ENCODE peak calls at places on chromosomes 16 and 17, in four cellular contexts. L is left kidney; N is IMR-90; E is stimulated activated CD4-positive, alpha-beta T cell treated with anti-CD3 and anti-CD28 coated beads, Interleukin-2, amount 100 ng/mL, for 48 hours. Z is an unnamed sample.

GRCh38 chr17:78231991-78232759 is 744 bp downstream of the TMEM235 start:
- DNase-seq in L (peak; percentile 71), N (no peak), E (no peak), Z (no peak)

GRCh38 chr17:7261377-7262191 is 694 bp downstream of the CLDN7 start:
- DNase-seq in L (peak; percentile 35), N (no peak), E (no peak), Z (no peak)

GRCh38 chr16:57394444-57394843 is 10.1 kb upstream of the CCL17 start:
- DNase-seq in L (no peak), N (no peak), E (no peak), Z (no peak)

GRCh38 chr16:66695474-66695934 is 1.0 kb downstream of the CMTM4 start:
- DNase-seq in L (no peak), N (no peak), E (no peak), Z (peak; percentile 73)

GRCh38 chr16:87669672-87670071 is 67.4 kb downstream of the JPH3 start:
- DNase-seq in L (no peak), N (no peak), E (no peak), Z (no peak)

GRCh38 chr17:19020016-19020415 is 15.5 kb upstream of the FAM83G start:
- DNase-seq in L (no peak), N (no peak), E (no peak), Z (no peak)

GRCh38 chr17:82097187-82097918 is 683 bp downstream of the FASN start:
- DNase-seq in L (peak; percentile 82), N (peak; percentile 64), E (peak; percentile 22), Z (peak; percentile 60)

GRCh38 chr17:75013077-75013391 is 564 bp downstream of the MRPL58 start:
- DNase-seq in L (no peak), N (no peak), E (no peak), Z (no peak)

GRCh38 chr17:78374189-78374588 is 4.3 kb upstream of the PGS1 start:
- DNase-seq in L (no peak), N (no peak), E (no peak), Z (no peak)

GRCh38 chr16:72986011-72986410 is 61.9 kb downstream of the ZFHX3 start:
- DNase-seq in L (no peak), N (no peak), E (no peak), Z (no peak)

GRCh38 chr17:57662644-57663308 is 82.3 kb downstream of the CCDC182 start:
- DNase-seq in L (peak; percentile 98), N (peak; percentile 99), E (peak; percentile 11), Z (peak; percentile 87)

GRCh38 chr16:67364610-67365256 is 28.6 kb downstream of the TPPP3 start:
- DNase-seq in L (no peak), N (no peak), E (no peak), Z (no peak)

Z was measured in HL-60.